ENCODE peak calls at places on chromosomes 16 and 17, in five cellular contexts. W is lower lobe of right lung, E is K562, J is psoas muscle, D is epithelial cell of proximal tubule. V is an unnamed sample.
A peak's percentile ranks its signal among the peaks of the same experiment; 100 is the strongest.

GRCh38 chr16:67862623-67863583 is 9.9 kb upstream of the EDC4 start:
- DNase-seq in W (no peak), E (no peak), J (peak; percentile 93), D (no peak), V (peak; percentile 26)

GRCh38 chr17:4764612-4765011 is 7.1 kb upstream of the TM4SF5 start:
- DNase-seq in W (no peak), E (no peak), J (no peak), D (no peak), V (no peak)

GRCh38 chr16:6517321-6517720 is 815.3 kb upstream of the RBFOX1 start:
- DNase-seq in W (no peak), E (no peak), J (no peak), D (no peak), V (no peak)

GRCh38 chr17:28385037-28385797 is 13.7 kb downstream of the SARM1 start:
- DNase-seq in W (peak; percentile 66), E (no peak), J (peak; percentile 43), D (no peak), V (no peak)

GRCh38 chr16:89017543-89017942 is 40.5 kb upstream of the CBFA2T3 start:
- DNase-seq in W (no peak), E (no peak), J (no peak), D (no peak), V (no peak)

GRCh38 chr17:75864448-75864871 is 9.3 kb upstream of the WBP2 start:
- DNase-seq in W (peak; percentile 64), E (peak; percentile 58), J (peak; percentile 86), D (no peak), V (peak; percentile 39)

GRCh38 chr16:54171855-54172537 is 114.6 kb downstream of the IRX3 start:
- DNase-seq in W (no peak), E (no peak), J (no peak), D (peak; percentile 67), V (no peak)

GRCh38 chr17:76132574-76133338 is 8.3 kb downstream of the FOXJ1 start:
- DNase-seq in W (peak; percentile 82), E (no peak), J (no peak), D (no peak), V (no peak)

GRCh38 chr17:63838586-63839184 is 3.8 kb downstream of the SMARCD2 start:
- DNase-seq in W (peak; percentile 92), E (no peak), J (peak; percentile 98), D (no peak), V (peak; percentile 88)

GRCh38 chr16:84150926-84151325 is 5.8 kb downstream of the DNAAF1 start:
- DNase-seq in W (no peak), E (no peak), J (no peak), D (no peak), V (no peak)

GRCh38 chr16:31333686-31334649 is 21.0 kb upstream of the ITGAX start:
- DNase-seq in W (no peak), E (peak; percentile 62), J (no peak), D (no peak), V (peak; percentile 4)

GRCh38 chr17:62703269-62703775 is 75.9 kb downstream of the MRC2 start:
- DNase-seq in W (no peak), E (no peak), J (peak; percentile 65), D (peak; percentile 67), V (peak; percentile 87)
- H3K4me3 ChIP-seq in W (peak overlapping the region; percentile 79), E (peak overlapping the region; percentile 58), J (peak overlapping the region; percentile 71), D (peak overlapping the region; percentile 64), V (peak overlapping the region; percentile 61)

GRCh38 chr16:77784441-77785356 is 3.7 kb upstream of the VAT1L start:
- DNase-seq in W (no peak), E (no peak), J (no peak), D (no peak), V (no peak)
- TF ChIP-seq CTCF in W (no peak), E (no peak), J (no peak), D (peak; percentile 15), V (no peak)

GRCh38 chr17:1522626-1523025 is 6.2 kb upstream of the INPP5K start:
- DNase-seq in W (no peak), E (no peak), J (no peak), D (no peak), V (no peak)
- H3K4me3 ChIP-seq in W (no peak overlapping the region), E (no peak overlapping the region), J (no peak overlapping the region), D (no peak overlapping the region), V (no peak overlapping the region)

GRCh38 chr16:27444470-27444869 is 42.5 kb downstream of the IL21R start:
- DNase-seq in W (peak; percentile 4), E (no peak), J (no peak), D (no peak), V (no peak)

GRCh38 chr16:27444015-27444414 is 42.0 kb downstream of the IL21R start:
- DNase-seq in W (no peak), E (no peak), J (no peak), D (no peak), V (peak; percentile 37)

GRCh38 chr16:27446721-27447120 is 44.7 kb downstream of the IL21R start:
- DNase-seq in W (peak; percentile 45), E (no peak), J (no peak), D (no peak), V (no peak)

GRCh38 chr16:27448531-27449433 is 46.8 kb downstream of the IL21R start:
- DNase-seq in W (no peak), E (no peak), J (no peak), D (no peak), V (no peak)

GRCh38 chr16:27445502-27446175 is 43.7 kb downstream of the IL21R start:
- DNase-seq in W (peak; percentile 25), E (no peak), J (no peak), D (no peak), V (no peak)
- TF ChIP-seq CTCF in W (no peak), E (peak; percentile 12), J (no peak), D (peak; percentile 25), V (no peak)

DNA sequence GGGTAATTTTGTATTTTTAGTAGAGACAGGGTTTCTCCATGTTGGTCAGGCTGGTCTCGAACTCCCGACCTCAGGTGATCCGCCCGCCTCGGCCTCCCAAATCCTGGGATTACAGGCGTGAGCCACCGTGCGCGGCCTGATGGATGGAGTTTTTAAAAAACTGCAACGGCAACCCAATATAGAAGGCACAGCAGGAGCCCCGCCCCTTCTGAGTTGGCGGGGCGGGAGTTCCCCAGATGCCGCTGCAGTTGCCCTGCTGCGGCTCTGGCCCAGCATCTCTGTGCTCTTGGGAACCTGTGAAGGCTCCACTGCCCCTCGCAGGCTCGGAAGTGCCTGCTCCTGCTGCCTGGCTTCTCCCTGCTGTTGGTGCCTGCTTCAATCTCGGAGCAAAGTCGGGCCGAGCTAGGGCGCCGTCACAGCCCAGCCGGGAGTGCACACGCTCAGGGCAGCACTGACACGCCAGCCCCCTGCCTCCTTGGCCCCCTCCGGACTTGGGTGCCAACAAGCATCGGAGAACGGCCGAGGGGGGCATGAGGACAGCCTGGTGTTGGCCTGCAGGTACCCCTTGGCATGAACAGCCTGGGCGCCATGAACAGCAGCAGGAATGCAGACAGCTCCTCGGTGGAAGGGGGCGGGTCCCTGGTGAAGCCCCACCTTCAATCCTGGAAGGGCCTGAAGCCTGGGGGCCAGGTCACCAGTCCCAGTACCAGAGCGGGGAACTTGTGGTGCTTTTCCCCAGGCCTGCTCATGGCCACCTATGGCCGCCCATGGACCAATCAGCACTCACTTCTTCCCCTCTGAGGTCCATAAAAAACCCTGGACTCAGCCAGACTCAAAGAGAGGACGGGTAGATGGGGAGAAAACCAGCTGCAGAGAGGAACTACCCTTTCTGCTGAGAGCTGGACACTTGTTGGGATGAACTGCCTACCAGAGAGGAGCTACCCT is 2.3 kb upstream of the NT5M start:
- DNase-seq in W (peak; percentile 52), E (no peak), J (no peak), D (no peak), V (peak; percentile 57)
- H3K4me3 ChIP-seq in W (peak overlapping the region; percentile 53), E (no peak overlapping the region), J (peak overlapping the region; percentile 54), D (peak overlapping the region; percentile 45), V (no peak overlapping the region)

DNA sequence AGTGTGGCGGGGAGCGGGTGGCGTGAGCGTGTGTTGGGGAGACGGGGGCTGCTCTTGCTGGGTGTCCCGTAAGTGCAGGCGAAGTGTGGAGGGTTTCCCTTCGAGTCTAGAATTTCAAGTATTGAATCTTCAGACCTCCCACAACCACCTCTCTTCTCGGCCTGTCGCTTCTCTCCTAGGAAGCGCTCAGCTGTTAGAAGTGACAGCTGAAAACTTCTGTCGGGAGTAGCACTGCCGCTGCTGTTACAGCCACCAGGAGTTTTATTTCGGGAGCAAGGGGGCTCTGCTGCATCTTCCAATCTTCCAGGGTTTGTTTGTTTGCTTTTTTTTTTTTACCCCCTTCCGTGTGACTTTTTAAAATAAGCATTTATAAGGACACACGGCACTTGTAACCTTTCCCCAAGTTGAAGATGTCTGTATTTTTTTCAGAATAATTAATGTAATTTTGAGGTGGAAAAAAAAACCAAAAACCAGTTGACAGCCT is 738 bp downstream of the RPS6KB1 start:
- DNase-seq in W (no peak), E (peak; percentile 57), J (no peak), D (no peak), V (peak; percentile 33)
- TF ChIP-seq CTCF in W (no peak), E (no peak), J (no peak), D (no peak), V (no peak)

GRCh38 chr16:10579575-10579964 is 828 bp downstream of the EMP2 start:
- DNase-seq in W (no peak), E (no peak), J (no peak), D (no peak), V (no peak)

GRCh38 chr16:10576390-10577304 is 3.8 kb downstream of the EMP2 start:
- DNase-seq in W (no peak), E (peak; percentile 17), J (no peak), D (no peak), V (no peak)

GRCh38 chr16:10577305-10578202 is 2.8 kb downstream of the EMP2 start:
- DNase-seq in W (peak; percentile 58), E (no peak), J (peak; percentile 89), D (no peak), V (peak; percentile 82)

GRCh38 chr16:10579965-10580918 is at the start of gene EMP2:
- DNase-seq in W (peak; percentile 87), E (peak; percentile 78), J (peak; percentile 86), D (no peak), V (peak; percentile 95)

GRCh38 chr16:10578474-10579316 is 1.7 kb downstream of the EMP2 start:
- DNase-seq in W (peak; percentile 85), E (no peak), J (peak; percentile 56), D (no peak), V (peak; percentile 32)
- H3K4me3 ChIP-seq in W (peak overlapping the region; percentile 89), E (no peak overlapping the region), J (peak overlapping the region; percentile 86), D (no peak overlapping the region), V (peak overlapping the region; percentile 8)

DNA sequence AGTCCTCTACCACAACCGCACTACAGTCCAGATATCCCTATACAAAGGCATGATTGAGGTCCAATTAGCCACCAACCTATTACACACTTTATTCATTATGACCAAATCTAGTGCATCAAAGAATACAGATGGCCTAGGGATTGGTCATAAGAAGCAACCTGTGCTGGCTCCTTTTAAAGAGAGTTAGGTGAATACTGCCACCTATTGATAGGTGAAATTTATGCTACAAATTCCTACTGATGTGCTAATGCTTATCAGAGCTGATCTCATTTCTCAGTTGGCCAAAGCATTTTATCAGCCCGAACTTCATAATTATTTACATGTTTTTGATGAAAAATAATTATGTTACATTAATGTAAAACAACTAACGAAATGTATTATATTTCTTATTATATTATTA is 166.3 kb downstream of the ANKFN1 start:
- DNase-seq in W (no peak), E (peak; percentile 31), J (no peak), D (peak; percentile 30), V (peak; percentile 68)
- TF ChIP-seq CTCF in W (peak; percentile 57), E (no peak), J (peak; percentile 69), D (peak; percentile 74), V (peak; percentile 42)

V was measured in foreskin fibroblast.